ENCODE peak calls at places on chromosomes 6 and 20, in six cellular contexts. O is neural crest cell, E is astrocyte of the spinal cord, M is neural progenitor cell, W is fibroblast of mammary gland, B is GM20000. P is an unnamed sample.

GRCh38 chr6:29611426-29611825 is 21.6 kb downstream of the GABBR1 start:
- DNase-seq in B (no peak), W (no peak), M (no peak), E (no peak), O (no peak), P (no peak)

GRCh38 chr20:51380401-51381385 is 161.8 kb downstream of the NFATC2 start:
- DNase-seq in M (no peak), B (no peak), W (no peak), E (no peak), O (no peak), P (no peak)

GRCh38 chr20:5919634-5920544 is 30.4 kb downstream of the TRMT6 start:
- DNase-seq in W (no peak), E (peak; percentile 7), O (no peak), B (no peak), M (no peak), P (no peak)

GRCh38 chr20:4740774-4741431 is 19.2 kb downstream of the PRND start:
- DNase-seq in O (peak; percentile 75), E (peak; percentile 26), W (peak; percentile 49), M (peak; percentile 77), B (peak; percentile 54), P (peak; percentile 49)

GRCh38 chr20:8535403-8536003 is 403.4 kb downstream of the PLCB1 start:
- DNase-seq in O (no peak), M (peak; percentile 32), W (peak; percentile 20), E (no peak), B (peak; percentile 8), P (no peak)

GRCh38 chr20:44187763-44188709 is 1.0 kb upstream of the JPH2 start:
- DNase-seq in W (no peak), E (peak; percentile 32), B (no peak), M (no peak), O (no peak), P (no peak)

GRCh38 chr6:168032383-168032760 is 34.9 kb downstream of the KIF25 start:
- DNase-seq in B (no peak), E (peak; percentile 84), O (no peak), W (peak; percentile 86), M (peak; percentile 35), P (no peak)

GRCh38 chr6:16712931-16713484 is 48.3 kb downstream of the ATXN1 start:
- DNase-seq in O (no peak), E (peak; percentile 91), M (no peak), W (peak; percentile 96), B (no peak), P (no peak)

GRCh38 chr6:127100510-127101140 is 17.8 kb upstream of the RSPO3 start:
- DNase-seq in O (no peak), M (no peak), W (peak; percentile 56), E (peak; percentile 42), B (no peak), P (no peak)

GRCh38 chr6:125952764-125953501 is 3.6 kb upstream of the HINT3 start:
- DNase-seq in W (peak; percentile 42), E (no peak), O (no peak), B (peak; percentile 28), M (peak; percentile 78), P (no peak)

GRCh38 chr6:92945799-92946198 is 473.6 kb downstream of the EPHA7 start:
- DNase-seq in B (no peak), O (no peak), M (no peak), E (peak; percentile 60), W (no peak), P (no peak)

GRCh38 chr20:44727039-44727438 is 11.9 kb downstream of the CCN5 start:
- DNase-seq in O (no peak), E (no peak), M (no peak), B (no peak), W (no peak), P (no peak)

GRCh38 chr6:40485300-40485699 is 101.9 kb downstream of the LRFN2 start:
- DNase-seq in O (no peak), W (no peak), M (no peak), E (no peak), B (no peak), P (no peak)

GRCh38 chr20:52001999-52002666 is 189.4 kb downstream of the ZFP64 start:
- DNase-seq in W (peak; percentile 3), E (no peak), M (no peak), B (no peak), O (no peak), P (no peak)

GRCh38 chr6:13568970-13569369 is 5.4 kb upstream of the SIRT5 start:
- DNase-seq in E (no peak), W (no peak), M (no peak), B (no peak), O (no peak), P (no peak)
- TF ChIP-seq CTCF in E (no peak), W (no peak), M (no peak), B (no peak), O (no peak), P (no peak)

GRCh38 chr6:36914227-36914794 is 28.6 kb downstream of the C6orf89 start:
- DNase-seq in M (peak; percentile 61), E (peak; percentile 55), O (no peak), W (peak; percentile 47), B (no peak), P (no peak)
- TF ChIP-seq CTCF in M (peak; percentile 50), E (peak; percentile 40), O (peak; percentile 40), W (peak; percentile 21), B (no peak), P (no peak)

DNA sequence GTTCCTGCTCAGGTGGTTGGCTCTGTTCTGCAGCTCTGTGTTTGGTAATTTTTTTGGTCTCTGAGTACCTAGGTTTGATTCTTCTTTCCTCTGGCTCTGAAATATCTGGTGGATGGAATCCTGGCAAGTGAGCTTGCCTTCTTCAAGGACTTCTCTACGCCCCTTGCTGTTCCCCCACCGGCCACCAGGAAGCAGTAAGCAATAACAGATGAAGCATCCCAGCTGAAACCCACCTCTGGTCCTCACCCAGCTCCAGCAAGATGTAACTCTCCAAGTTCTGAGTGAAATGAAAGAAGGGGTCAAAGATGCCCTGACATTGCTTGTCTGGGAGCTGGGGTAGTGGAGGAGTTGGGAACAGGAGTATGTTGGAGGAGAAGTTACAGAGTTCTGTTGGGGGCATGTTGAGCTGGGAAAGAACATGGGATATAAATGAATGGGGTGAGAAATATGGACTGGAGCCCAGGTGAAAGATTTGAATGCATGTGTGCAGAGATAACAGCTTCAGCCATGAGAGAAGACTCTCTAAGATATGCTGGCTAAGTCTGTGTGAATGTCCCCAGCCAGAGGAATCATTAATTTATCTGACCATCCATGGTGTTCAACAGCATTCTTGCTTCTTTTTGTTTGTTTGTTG is 51.3 kb upstream of the GLP1R start:
- DNase-seq in M (peak; percentile 75), E (peak; percentile 9), W (peak; percentile 14), O (peak; percentile 36), B (peak; percentile 13), P (no peak)
- TF ChIP-seq CTCF in M (peak; percentile 81), E (peak; percentile 60), W (peak; percentile 47), O (peak; percentile 67), B (peak; percentile 37), P (peak; percentile 49)

DNA sequence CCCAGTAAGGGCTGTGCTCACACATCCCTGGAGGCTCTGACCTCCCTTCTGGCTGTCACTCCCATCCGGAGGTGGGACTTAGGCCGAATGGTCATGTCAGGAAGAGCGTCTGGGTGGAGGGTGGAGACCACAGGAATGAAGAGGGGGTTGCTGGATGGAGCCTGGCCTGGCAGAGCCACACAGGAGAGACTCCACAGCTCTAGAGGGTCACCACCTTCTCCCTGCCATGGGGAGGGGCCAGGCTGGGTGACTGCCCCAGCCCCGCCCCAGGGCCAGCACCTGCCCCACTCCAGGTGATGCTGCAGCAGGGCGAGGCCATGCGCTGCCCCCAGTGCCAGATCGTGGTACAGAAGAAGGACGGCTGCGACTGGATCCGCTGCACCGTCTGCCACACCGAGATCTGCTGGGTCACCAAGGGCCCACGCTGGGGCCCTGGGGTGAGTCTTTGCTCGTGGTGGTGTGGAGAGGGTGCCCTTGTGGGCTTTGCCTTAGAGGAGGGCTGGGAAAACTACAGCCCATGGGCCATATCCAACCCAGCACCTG is 20.6 kb downstream of the RBCK1 start:
- DNase-seq in W (no peak), B (no peak), E (no peak), O (no peak), M (no peak), P (no peak)
- TF ChIP-seq CTCF in W (no peak), B (no peak), E (no peak), O (no peak), M (no peak), P (no peak)

GRCh38 chr6:68400396-68400795 is 234.7 kb upstream of the ADGRB3 start:
- DNase-seq in E (no peak), W (no peak), O (no peak), B (no peak), M (no peak), P (no peak)
- TF ChIP-seq CTCF in E (no peak), W (no peak), O (peak; percentile 25), B (no peak), M (peak; percentile 19), P (no peak)

DNA sequence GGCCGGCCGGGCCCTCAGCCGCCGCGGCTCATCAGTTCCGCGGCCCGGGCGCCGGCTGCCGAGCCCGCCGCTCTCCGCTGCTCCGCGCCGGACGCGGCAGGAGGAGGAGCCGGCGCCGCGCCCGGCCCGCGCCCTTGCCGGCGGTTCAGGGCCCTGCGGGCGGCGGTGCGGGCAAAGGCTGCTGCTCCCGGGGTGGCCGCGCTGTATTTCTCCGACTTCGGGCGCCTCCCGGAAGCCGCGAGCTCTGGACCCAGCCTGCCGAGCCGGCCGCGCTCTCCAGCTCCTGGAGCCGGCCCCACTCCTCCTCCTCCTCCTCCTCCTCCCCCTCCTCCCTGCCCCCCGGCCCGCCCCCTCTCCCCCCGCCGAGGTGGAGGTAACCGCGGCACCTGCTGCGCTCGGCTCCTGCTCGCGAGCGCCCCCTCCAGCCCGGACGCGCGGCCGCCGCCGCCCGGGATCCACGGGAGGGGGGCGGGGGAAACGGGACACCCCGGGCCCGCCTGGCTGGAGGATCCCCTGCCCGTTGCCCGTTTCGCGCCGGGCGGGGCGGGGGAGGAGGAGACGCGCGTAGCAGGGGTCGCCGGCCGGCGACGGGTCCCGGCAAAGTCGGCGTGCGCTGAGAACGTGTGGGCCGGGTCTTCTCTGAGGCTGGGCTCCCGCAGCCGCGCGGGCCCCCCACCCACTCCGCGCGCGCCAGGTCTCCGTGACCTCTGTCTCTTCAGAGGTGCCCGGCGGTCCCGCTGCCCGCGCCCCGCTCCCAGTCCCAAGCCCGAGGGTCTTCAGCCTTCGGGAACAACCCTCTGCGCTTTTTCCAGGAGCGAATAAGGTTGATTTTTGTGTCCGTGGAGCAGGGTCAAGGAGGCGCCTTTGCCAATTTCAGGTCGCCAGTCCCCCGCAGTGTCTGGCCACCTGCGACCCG is at the start of gene SLC22A23:
- DNase-seq in E (peak; percentile 65), B (peak; percentile 95), W (no peak), M (peak; percentile 91), O (peak; percentile 65), P (peak; percentile 75)
- TF ChIP-seq CTCF in E (peak; percentile 57), B (peak; percentile 90), W (no peak), M (peak; percentile 74), O (peak; percentile 78), P (peak; percentile 86)

GRCh38 chr6:24517659-24518538 is 23.1 kb downstream of the ALDH5A1 start:
- DNase-seq in B (peak; percentile 54), W (no peak), E (no peak), O (no peak), M (no peak), P (no peak)

GRCh38 chr6:24513602-24514001 is 18.8 kb downstream of the ALDH5A1 start:
- DNase-seq in E (no peak), B (no peak), M (no peak), W (no peak), O (no peak), P (no peak)
- TF ChIP-seq CTCF in E (no peak), B (peak; percentile 2), M (no peak), W (no peak), O (no peak), P (no peak)

P was measured in mesothelial cell of epicardium.